ENCODE peak calls at places on chromosomes 11 and 22, in nine cellular contexts. One of them, this sample, is unnamed. For H3K36me3, the result is how much of the 10 kb centered on the place peaks cover.

GRCh38 chr11:117671370-117671769 is 125.6 kb downstream of the DSCAML1 start:
- DNase-seq in lung: no peak
- DNase-seq in upper lobe of right lung: no peak
- DNase-seq in body of pancreas: no peak
- DNase-seq in iPS DF 6.9: no peak
- DNase-seq in neural progenitor cell: peak
- DNase-seq in fibroblast of lung: no peak
- DNase-seq in CD8-positive, alpha-beta memory T cell: no peak
- DNase-seq in psoas muscle: no peak
- DNase-seq in this sample: no peak

GRCh38 chr11:77083553-77084245 is 16.9 kb downstream of the CAPN5 start:
- DNase-seq in lung: no peak
- DNase-seq in upper lobe of right lung: peak
- DNase-seq in body of pancreas: peak
- DNase-seq in iPS DF 6.9: no peak
- DNase-seq in neural progenitor cell: no peak
- DNase-seq in fibroblast of lung: no peak
- DNase-seq in CD8-positive, alpha-beta memory T cell: peak
- DNase-seq in psoas muscle: peak
- DNase-seq in this sample: no peak

GRCh38 chr11:62842171-62842717 is 2.9 kb upstream of the WDR74 start:
- DNase-seq in lung: no peak
- DNase-seq in upper lobe of right lung: peak
- DNase-seq in body of pancreas: no peak
- DNase-seq in iPS DF 6.9: no peak
- DNase-seq in neural progenitor cell: no peak
- DNase-seq in fibroblast of lung: peak
- DNase-seq in CD8-positive, alpha-beta memory T cell: peak
- DNase-seq in psoas muscle: peak
- DNase-seq in this sample: no peak

GRCh38 chr11:102361100-102362021 is 14.3 kb downstream of the BIRC2 start:
- DNase-seq in lung: no peak
- DNase-seq in upper lobe of right lung: no peak
- DNase-seq in body of pancreas: no peak
- DNase-seq in iPS DF 6.9: no peak
- DNase-seq in neural progenitor cell: no peak
- DNase-seq in fibroblast of lung: no peak
- DNase-seq in CD8-positive, alpha-beta memory T cell: peak
- DNase-seq in psoas muscle: no peak
- DNase-seq in this sample: no peak

GRCh38 chr11:128291835-128292234 is 295.5 kb downstream of the ETS1 start:
- DNase-seq in lung: no peak
- DNase-seq in upper lobe of right lung: no peak
- DNase-seq in body of pancreas: no peak
- DNase-seq in iPS DF 6.9: no peak
- DNase-seq in neural progenitor cell: no peak
- DNase-seq in fibroblast of lung: no peak
- DNase-seq in CD8-positive, alpha-beta memory T cell: peak
- DNase-seq in psoas muscle: no peak
- DNase-seq in this sample: peak

GRCh38 chr22:41216984-41217383 is 11.9 kb downstream of the L3MBTL2 start:
- DNase-seq in lung: no peak
- DNase-seq in upper lobe of right lung: no peak
- DNase-seq in body of pancreas: no peak
- DNase-seq in iPS DF 6.9: no peak
- DNase-seq in neural progenitor cell: no peak
- DNase-seq in fibroblast of lung: peak
- DNase-seq in CD8-positive, alpha-beta memory T cell: no peak
- DNase-seq in psoas muscle: no peak
- DNase-seq in this sample: no peak

GRCh38 chr11:63503492-63503891 is 2.4 kb upstream of the LGALS12 start:
- DNase-seq in lung: no peak
- DNase-seq in upper lobe of right lung: no peak
- DNase-seq in body of pancreas: peak
- DNase-seq in iPS DF 6.9: no peak
- DNase-seq in neural progenitor cell: no peak
- DNase-seq in fibroblast of lung: no peak
- DNase-seq in CD8-positive, alpha-beta memory T cell: no peak
- DNase-seq in psoas muscle: no peak
- DNase-seq in this sample: no peak

GRCh38 chr11:61345170-61345610 is 12.2 kb downstream of the TKFC start:
- DNase-seq in lung: no peak
- DNase-seq in upper lobe of right lung: no peak
- DNase-seq in body of pancreas: no peak
- DNase-seq in iPS DF 6.9: no peak
- DNase-seq in neural progenitor cell: no peak
- DNase-seq in fibroblast of lung: no peak
- DNase-seq in CD8-positive, alpha-beta memory T cell: no peak
- DNase-seq in psoas muscle: no peak
- DNase-seq in this sample: no peak

GRCh38 chr11:122673706-122674105 is 18.2 kb downstream of the UBASH3B start:
- DNase-seq in lung: no peak
- DNase-seq in upper lobe of right lung: no peak
- DNase-seq in body of pancreas: no peak
- DNase-seq in iPS DF 6.9: no peak
- DNase-seq in neural progenitor cell: no peak
- DNase-seq in fibroblast of lung: peak
- DNase-seq in CD8-positive, alpha-beta memory T cell: no peak
- DNase-seq in psoas muscle: no peak
- DNase-seq in this sample: peak

GRCh38 chr22:47474895-47475294 is 712.4 kb downstream of the TBC1D22A start:
- DNase-seq in lung: no peak
- DNase-seq in upper lobe of right lung: no peak
- DNase-seq in body of pancreas: no peak
- DNase-seq in iPS DF 6.9: no peak
- DNase-seq in neural progenitor cell: no peak
- DNase-seq in fibroblast of lung: peak
- DNase-seq in CD8-positive, alpha-beta memory T cell: no peak
- DNase-seq in psoas muscle: no peak
- DNase-seq in this sample: no peak

GRCh38 chr22:37822079-37822833 is 926 bp upstream of the GALR3 start:
- DNase-seq in lung: no peak
- DNase-seq in upper lobe of right lung: no peak
- DNase-seq in body of pancreas: no peak
- DNase-seq in iPS DF 6.9: no peak
- DNase-seq in neural progenitor cell: peak
- DNase-seq in fibroblast of lung: no peak
- DNase-seq in CD8-positive, alpha-beta memory T cell: no peak
- DNase-seq in psoas muscle: no peak
- DNase-seq in this sample: no peak

GRCh38 chr11:95659088-95659487 is 130.5 kb downstream of the FAM76B start:
- DNase-seq in lung: no peak
- DNase-seq in upper lobe of right lung: no peak
- DNase-seq in body of pancreas: no peak
- DNase-seq in iPS DF 6.9: no peak
- DNase-seq in neural progenitor cell: no peak
- DNase-seq in fibroblast of lung: peak
- DNase-seq in CD8-positive, alpha-beta memory T cell: no peak
- DNase-seq in psoas muscle: no peak
- DNase-seq in this sample: no peak

GRCh38 chr11:86735462-86736302 is 63.3 kb upstream of the ME3 start:
- DNase-seq in lung: no peak
- DNase-seq in upper lobe of right lung: no peak
- DNase-seq in body of pancreas: no peak
- DNase-seq in iPS DF 6.9: no peak
- DNase-seq in neural progenitor cell: no peak
- DNase-seq in fibroblast of lung: peak
- DNase-seq in CD8-positive, alpha-beta memory T cell: no peak
- DNase-seq in psoas muscle: no peak
- DNase-seq in this sample: peak

GRCh38 chr11:15651782-15652181 is 537.1 kb downstream of the INSC start:
- DNase-seq in lung: no peak
- DNase-seq in upper lobe of right lung: no peak
- DNase-seq in body of pancreas: no peak
- DNase-seq in iPS DF 6.9: no peak
- DNase-seq in neural progenitor cell: peak
- DNase-seq in fibroblast of lung: peak
- DNase-seq in CD8-positive, alpha-beta memory T cell: no peak
- DNase-seq in psoas muscle: no peak
- DNase-seq in this sample: no peak

GRCh38 chr11:73350908-73351636 is 25.1 kb upstream of the RELT start:
- DNase-seq in lung: peak
- DNase-seq in upper lobe of right lung: no peak
- DNase-seq in body of pancreas: peak
- DNase-seq in iPS DF 6.9: no peak
- DNase-seq in neural progenitor cell: peak
- DNase-seq in fibroblast of lung: peak
- DNase-seq in CD8-positive, alpha-beta memory T cell: peak
- DNase-seq in psoas muscle: no peak
- DNase-seq in this sample: peak

GRCh38 chr22:38751422-38752346 is 4.1 kb downstream of the SUN2 start:
- DNase-seq in lung: peak
- DNase-seq in upper lobe of right lung: peak
- DNase-seq in body of pancreas: peak
- DNase-seq in iPS DF 6.9: no peak
- DNase-seq in neural progenitor cell: no peak
- DNase-seq in fibroblast of lung: no peak
- DNase-seq in CD8-positive, alpha-beta memory T cell: peak
- DNase-seq in psoas muscle: peak
- DNase-seq in this sample: no peak

GRCh38 chr11:47923667-47924066 is 56.7 kb upstream of the PTPRJ start:
- DNase-seq in lung: peak
- DNase-seq in upper lobe of right lung: no peak
- DNase-seq in body of pancreas: peak
- DNase-seq in iPS DF 6.9: no peak
- DNase-seq in neural progenitor cell: no peak
- DNase-seq in fibroblast of lung: peak
- DNase-seq in CD8-positive, alpha-beta memory T cell: no peak
- DNase-seq in psoas muscle: peak
- DNase-seq in this sample: no peak

DNA sequence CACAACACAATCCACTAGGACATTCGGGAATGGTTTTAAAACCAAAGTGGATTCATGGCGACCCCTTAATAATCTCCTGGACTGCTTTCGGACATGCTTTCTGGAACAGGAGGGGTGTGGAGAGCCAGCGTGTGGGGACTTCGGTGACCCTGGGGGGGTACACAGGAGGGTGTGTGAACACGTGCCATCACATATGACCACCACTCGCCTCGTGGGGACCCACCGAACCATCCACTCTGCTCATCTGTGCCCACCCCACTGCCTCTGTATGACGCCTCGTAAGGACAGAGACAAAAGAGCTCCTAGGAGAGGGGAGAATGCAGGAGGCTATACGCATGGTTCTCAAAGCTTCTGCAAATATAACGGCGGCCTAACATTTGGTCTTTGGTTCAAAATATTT is 8.9 kb downstream of the LTO1 start:
- DNase-seq in lung: no peak
- DNase-seq in upper lobe of right lung: peak
- DNase-seq in body of pancreas: no peak
- DNase-seq in iPS DF 6.9: no peak
- DNase-seq in neural progenitor cell: no peak
- DNase-seq in fibroblast of lung: no peak
- DNase-seq in CD8-positive, alpha-beta memory T cell: peak
- DNase-seq in psoas muscle: peak
- DNase-seq in this sample: no peak
- H3K36me3 ChIP-seq in lung: under half
- H3K36me3 ChIP-seq in upper lobe of right lung: half or more
- H3K36me3 ChIP-seq in body of pancreas: under half
- H3K36me3 ChIP-seq in iPS DF 6.9: under half
- H3K36me3 ChIP-seq in neural progenitor cell: under half
- H3K36me3 ChIP-seq in fibroblast of lung: under half
- H3K36me3 ChIP-seq in CD8-positive, alpha-beta memory T cell: under half
- H3K36me3 ChIP-seq in psoas muscle: half or more
- H3K36me3 ChIP-seq in this sample: under half

DNA sequence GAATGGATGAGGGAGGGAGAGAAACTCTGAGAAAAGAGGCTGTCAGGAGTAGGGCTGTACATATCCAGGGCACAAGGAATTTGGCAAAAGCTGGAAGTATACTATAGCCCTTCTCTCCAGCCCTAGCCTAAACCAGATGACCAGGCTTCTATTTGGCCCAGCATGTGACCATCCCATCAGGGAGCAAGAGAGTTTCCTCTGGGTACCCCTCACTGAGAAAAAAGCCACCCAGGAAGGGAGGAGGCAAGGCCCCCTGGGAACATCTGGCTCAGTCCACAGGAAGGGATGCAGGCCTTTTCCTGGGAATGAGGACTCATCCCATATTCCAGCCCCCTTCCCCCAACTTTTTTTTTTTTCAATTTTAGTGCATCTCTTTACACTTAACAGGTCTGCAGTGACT is 8.3 kb downstream of the CD44 start:
- DNase-seq in lung: no peak
- DNase-seq in upper lobe of right lung: no peak
- DNase-seq in body of pancreas: no peak
- DNase-seq in iPS DF 6.9: no peak
- DNase-seq in neural progenitor cell: no peak
- DNase-seq in fibroblast of lung: no peak
- DNase-seq in CD8-positive, alpha-beta memory T cell: no peak
- DNase-seq in psoas muscle: no peak
- DNase-seq in this sample: no peak
- H3K36me3 ChIP-seq in lung: under half
- H3K36me3 ChIP-seq in upper lobe of right lung: under half
- H3K36me3 ChIP-seq in body of pancreas: under half
- H3K36me3 ChIP-seq in iPS DF 6.9: under half
- H3K36me3 ChIP-seq in neural progenitor cell: under half
- H3K36me3 ChIP-seq in fibroblast of lung: under half
- H3K36me3 ChIP-seq in CD8-positive, alpha-beta memory T cell: under half
- H3K36me3 ChIP-seq in psoas muscle: under half
- H3K36me3 ChIP-seq in this sample: half or more

DNA sequence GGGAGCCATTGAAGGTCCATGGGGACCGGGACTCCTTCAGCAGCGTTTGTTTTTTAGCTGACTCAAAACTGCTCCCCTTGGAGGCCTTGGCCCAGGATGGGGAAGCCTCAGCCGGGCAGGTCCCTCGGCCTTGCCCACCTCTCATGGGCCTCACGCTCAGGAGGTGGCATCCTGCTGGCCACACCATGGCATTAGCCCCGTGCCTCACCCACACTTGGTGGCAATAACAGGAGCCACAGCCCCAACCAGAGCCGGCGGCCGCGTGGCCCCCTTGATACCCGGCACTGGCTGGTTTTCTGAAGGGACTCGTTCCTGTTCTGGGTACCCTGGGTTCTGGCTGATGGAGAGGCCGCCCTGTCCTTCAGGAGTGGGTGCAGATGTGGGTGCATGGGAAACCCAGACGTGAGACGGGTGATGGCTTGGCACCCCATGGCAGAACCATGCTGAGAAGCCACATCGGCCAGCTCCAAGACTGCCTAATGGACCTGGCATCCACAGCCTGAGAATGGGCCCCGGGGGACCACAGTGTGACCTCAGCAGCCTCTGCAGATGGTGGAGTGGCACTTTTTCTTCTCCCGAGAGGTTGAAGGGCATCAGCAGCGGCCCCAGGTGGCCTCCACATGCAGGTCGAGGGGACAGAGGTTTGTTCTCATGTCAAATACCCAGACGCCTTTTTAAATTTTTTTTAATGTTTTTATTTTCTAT is 49.8 kb upstream of the PPARA start:
- DNase-seq in lung: no peak
- DNase-seq in upper lobe of right lung: no peak
- DNase-seq in body of pancreas: no peak
- DNase-seq in iPS DF 6.9: no peak
- DNase-seq in neural progenitor cell: no peak
- DNase-seq in fibroblast of lung: no peak
- DNase-seq in CD8-positive, alpha-beta memory T cell: no peak
- DNase-seq in psoas muscle: no peak
- DNase-seq in this sample: no peak
- H3K36me3 ChIP-seq in lung: half or more
- H3K36me3 ChIP-seq in upper lobe of right lung: half or more
- H3K36me3 ChIP-seq in body of pancreas: under half
- H3K36me3 ChIP-seq in iPS DF 6.9: under half
- H3K36me3 ChIP-seq in neural progenitor cell: under half
- H3K36me3 ChIP-seq in fibroblast of lung: half or more
- H3K36me3 ChIP-seq in CD8-positive, alpha-beta memory T cell: under half
- H3K36me3 ChIP-seq in psoas muscle: half or more
- H3K36me3 ChIP-seq in this sample: under half

GRCh38 chr22:29520851-29521250 is 32.7 kb downstream of the THOC5 start:
- DNase-seq in lung: no peak
- DNase-seq in upper lobe of right lung: no peak
- DNase-seq in body of pancreas: no peak
- DNase-seq in iPS DF 6.9: no peak
- DNase-seq in neural progenitor cell: no peak
- DNase-seq in fibroblast of lung: peak
- DNase-seq in CD8-positive, alpha-beta memory T cell: no peak
- DNase-seq in psoas muscle: no peak
- DNase-seq in this sample: peak
- H3K36me3 ChIP-seq in lung: half or more
- H3K36me3 ChIP-seq in upper lobe of right lung: half or more
- H3K36me3 ChIP-seq in body of pancreas: under half
- H3K36me3 ChIP-seq in iPS DF 6.9: under half
- H3K36me3 ChIP-seq in neural progenitor cell: under half
- H3K36me3 ChIP-seq in fibroblast of lung: under half
- H3K36me3 ChIP-seq in CD8-positive, alpha-beta memory T cell: half or more
- H3K36me3 ChIP-seq in psoas muscle: half or more
- H3K36me3 ChIP-seq in this sample: under half

This sample was measured in PC-3.